ENCODE peak calls at places on chromosomes 2 and 18, in six cellular contexts. One of them, this sample, is unnamed.

GRCh38 chr2:51628953-51629352 is 597.0 kb upstream of the NRXN1 start:
- DNase-seq in H9: no peak
- DNase-seq in trophoblast cell: no peak
- DNase-seq in neuronal stem cell: no peak
- DNase-seq in IMR-90: no peak
- DNase-seq in mesendoderm: no peak
- DNase-seq in this sample: no peak

GRCh38 chr2:16149349-16150243 is 209.2 kb downstream of the MYCN start:
- DNase-seq in neuronal stem cell: no peak
- DNase-seq in IMR-90: no peak
- DNase-seq in H9: no peak
- DNase-seq in trophoblast cell: peak; percentile 0
- DNase-seq in mesendoderm: no peak
- DNase-seq in this sample: no peak

GRCh38 chr2:223054193-223054781 is 2.3 kb downstream of the KCNE4 start:
- DNase-seq in mesendoderm: no peak
- DNase-seq in neuronal stem cell: no peak
- DNase-seq in IMR-90: peak; percentile 76
- DNase-seq in trophoblast cell: peak; percentile 12
- DNase-seq in H9: no peak
- DNase-seq in this sample: peak; percentile 87

GRCh38 chr2:45170976-45171514 is 161.8 kb upstream of the SIX2 start:
- DNase-seq in neuronal stem cell: peak; percentile 30
- DNase-seq in mesendoderm: no peak
- DNase-seq in IMR-90: no peak
- DNase-seq in trophoblast cell: peak; percentile 19
- DNase-seq in H9: no peak
- DNase-seq in this sample: no peak

GRCh38 chr2:8653485-8653884 is 28.4 kb upstream of the ID2 start:
- DNase-seq in IMR-90: no peak
- DNase-seq in H9: no peak
- DNase-seq in trophoblast cell: no peak
- DNase-seq in neuronal stem cell: peak; percentile 46
- DNase-seq in mesendoderm: no peak
- DNase-seq in this sample: no peak

GRCh38 chr2:222813177-222813843 is 47.5 kb upstream of the ACSL3 start:
- DNase-seq in neuronal stem cell: no peak
- DNase-seq in IMR-90: no peak
- DNase-seq in mesendoderm: no peak
- DNase-seq in trophoblast cell: no peak
- DNase-seq in H9: no peak
- DNase-seq in this sample: peak; percentile 4

GRCh38 chr2:195407782-195408181 is 249.2 kb upstream of the SLC39A10 start:
- DNase-seq in H9: no peak
- DNase-seq in neuronal stem cell: no peak
- DNase-seq in trophoblast cell: peak; percentile 49
- DNase-seq in mesendoderm: peak; percentile 14
- DNase-seq in IMR-90: peak; percentile 66
- DNase-seq in this sample: peak; percentile 15

GRCh38 chr18:6751207-6751606 is 21.7 kb downstream of the ARHGAP28 start:
- DNase-seq in neuronal stem cell: no peak
- DNase-seq in mesendoderm: no peak
- DNase-seq in trophoblast cell: no peak
- DNase-seq in H9: no peak
- DNase-seq in IMR-90: no peak
- DNase-seq in this sample: no peak

DNA sequence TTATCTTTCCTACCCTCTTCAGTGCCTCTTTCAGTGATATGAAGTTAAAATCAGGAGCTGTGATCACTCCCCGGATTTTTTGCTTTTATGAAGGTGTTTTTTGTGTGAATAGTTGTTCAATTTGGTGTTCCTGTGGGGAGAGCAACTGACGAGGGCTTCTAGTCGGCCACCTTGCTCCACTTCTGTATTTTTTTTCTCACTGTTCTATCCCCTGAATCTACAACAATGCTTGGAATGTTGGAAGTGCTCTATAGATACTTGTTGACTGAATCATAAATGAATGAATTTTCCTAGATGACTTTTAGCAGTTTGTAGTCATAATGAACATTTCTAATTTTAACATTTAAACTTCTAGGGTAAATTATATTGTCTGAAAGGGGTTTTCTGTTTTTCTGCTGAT is 247.3 kb downstream of the ZNF385B start:
- DNase-seq in trophoblast cell: peak; percentile 69
- DNase-seq in H9: no peak
- DNase-seq in neuronal stem cell: no peak
- DNase-seq in mesendoderm: no peak
- DNase-seq in IMR-90: peak; percentile 40
- DNase-seq in this sample: no peak
- H3K4me1 ChIP-seq in trophoblast cell: peaks cover 13% of the 10 kb centered on the region
- H3K4me1 ChIP-seq in H9: no peaks in the 10 kb centered on the region
- H3K4me1 ChIP-seq in neuronal stem cell: no peaks in the 10 kb centered on the region
- H3K4me1 ChIP-seq in mesendoderm: no peaks in the 10 kb centered on the region
- H3K4me1 ChIP-seq in IMR-90: peaks cover 17% of the 10 kb centered on the region
- H3K4me1 ChIP-seq in this sample: peaks cover 6% of the 10 kb centered on the region

GRCh38 chr2:36369163-36369562 is 13.6 kb downstream of the CRIM1 start:
- DNase-seq in trophoblast cell: no peak
- DNase-seq in H9: no peak
- DNase-seq in neuronal stem cell: no peak
- DNase-seq in mesendoderm: no peak
- DNase-seq in IMR-90: no peak
- DNase-seq in this sample: no peak

GRCh38 chr2:36366491-36367120 is 11.0 kb downstream of the CRIM1 start:
- DNase-seq in IMR-90: no peak
- DNase-seq in neuronal stem cell: no peak
- DNase-seq in trophoblast cell: peak; percentile 11
- DNase-seq in mesendoderm: no peak
- DNase-seq in H9: no peak
- DNase-seq in this sample: peak; percentile 61

GRCh38 chr2:36367497-36368353 is 12.1 kb downstream of the CRIM1 start:
- DNase-seq in H9: no peak
- DNase-seq in mesendoderm: peak; percentile 90
- DNase-seq in neuronal stem cell: no peak
- DNase-seq in IMR-90: no peak
- DNase-seq in trophoblast cell: peak; percentile 64
- DNase-seq in this sample: no peak

GRCh38 chr2:36369711-36370110 is 14.1 kb downstream of the CRIM1 start:
- DNase-seq in mesendoderm: no peak
- DNase-seq in trophoblast cell: peak; percentile 39
- DNase-seq in H9: no peak
- DNase-seq in neuronal stem cell: no peak
- DNase-seq in IMR-90: no peak
- DNase-seq in this sample: no peak

DNA sequence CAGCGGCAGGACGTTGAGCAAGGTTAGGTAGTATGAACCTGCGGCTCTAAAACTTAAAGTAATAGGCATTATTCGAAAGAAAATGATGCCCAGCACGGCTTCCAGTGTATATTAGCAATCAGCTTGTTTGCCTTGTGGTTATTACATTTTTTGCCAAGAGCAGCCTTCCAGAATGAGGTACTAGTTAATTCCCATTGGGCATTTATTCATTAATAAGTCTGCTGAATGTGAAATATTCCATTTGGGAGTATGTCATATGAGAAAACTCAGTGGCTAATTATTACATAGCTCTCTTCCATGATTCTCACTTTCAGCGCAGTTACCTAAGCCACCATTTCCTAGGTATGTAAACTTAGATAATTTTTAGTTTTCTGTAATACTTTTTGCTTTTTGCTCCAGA is 12.9 kb downstream of the CRIM1 start:
- DNase-seq in trophoblast cell: no peak
- DNase-seq in H9: no peak
- DNase-seq in IMR-90: no peak
- DNase-seq in neuronal stem cell: no peak
- DNase-seq in mesendoderm: no peak
- DNase-seq in this sample: no peak
- H3K18ac ChIP-seq in trophoblast cell: peak overlapping the region; percentile 48
- H3K18ac ChIP-seq in H9: no peak overlapping the region
- H3K18ac ChIP-seq in IMR-90: no peak overlapping the region
- H3K18ac ChIP-seq in neuronal stem cell: no peak overlapping the region
- H3K18ac ChIP-seq in mesendoderm: peak overlapping the region; percentile 82
- H3K18ac ChIP-seq in this sample: peak overlapping the region; percentile 1

DNA sequence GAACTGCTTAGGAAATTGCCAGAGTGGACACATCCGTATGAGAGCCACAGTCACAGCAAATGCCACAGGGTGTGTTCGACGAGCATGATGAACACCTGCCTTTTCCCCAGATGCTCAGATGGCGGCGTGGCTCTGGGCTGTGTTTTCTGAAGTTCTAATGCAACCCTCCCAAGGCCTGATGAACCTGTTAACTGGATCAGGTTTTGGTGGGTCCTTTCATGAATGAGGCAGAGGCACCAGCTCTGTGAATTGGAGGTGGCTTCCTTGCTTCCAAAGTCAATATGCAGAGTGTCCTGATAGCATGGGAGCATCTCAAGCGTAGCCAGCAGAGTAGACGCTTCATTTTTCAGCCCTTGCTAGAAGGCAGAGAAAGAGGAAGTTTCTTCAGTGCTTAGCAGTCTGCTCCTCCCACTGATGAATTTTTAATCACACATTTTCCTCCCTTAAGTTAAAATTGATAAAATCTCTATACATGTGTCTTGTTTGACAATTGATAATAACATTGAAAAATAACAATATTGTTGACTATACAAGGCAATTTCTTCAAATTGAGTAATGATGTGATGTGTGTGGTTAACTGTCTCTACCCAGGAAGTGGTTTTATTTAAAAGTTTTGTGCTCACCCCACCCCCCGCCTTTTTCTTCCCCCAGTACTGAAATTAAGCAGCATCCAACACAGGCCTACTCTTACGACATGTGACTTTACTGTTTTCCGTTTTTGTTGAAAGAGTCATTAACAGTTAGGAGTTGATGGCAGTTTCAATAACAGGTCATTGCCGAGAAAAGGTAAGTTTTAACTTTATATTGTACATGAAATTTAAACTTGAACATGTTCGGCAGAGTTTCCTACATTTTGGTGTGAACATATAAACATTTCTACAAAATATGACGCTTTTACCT is at the start of gene ARHGAP15:
- DNase-seq in H9: no peak
- DNase-seq in IMR-90: no peak
- DNase-seq in neuronal stem cell: no peak
- DNase-seq in trophoblast cell: no peak
- DNase-seq in mesendoderm: no peak
- DNase-seq in this sample: no peak
- H3K27ac ChIP-seq in H9: no peak within 1 kb of the TSS
- H3K27ac ChIP-seq in IMR-90: no peak within 1 kb of the TSS
- H3K27ac ChIP-seq in neuronal stem cell: no peak within 1 kb of the TSS
- H3K27ac ChIP-seq in trophoblast cell: no peak within 1 kb of the TSS
- H3K27ac ChIP-seq in mesendoderm: no peak within 1 kb of the TSS
- H3K27ac ChIP-seq in this sample: no peak within 1 kb of the TSS

GRCh38 chr2:27955762-27956161 is 65.2 kb downstream of the BABAM2 start:
- DNase-seq in trophoblast cell: peak; percentile 32
- DNase-seq in mesendoderm: no peak
- DNase-seq in IMR-90: peak; percentile 11
- DNase-seq in H9: no peak
- DNase-seq in neuronal stem cell: no peak
- DNase-seq in this sample: no peak

GRCh38 chr2:27953077-27953476 is 62.5 kb downstream of the BABAM2 start:
- DNase-seq in H9: no peak
- DNase-seq in trophoblast cell: no peak
- DNase-seq in mesendoderm: no peak
- DNase-seq in IMR-90: no peak
- DNase-seq in neuronal stem cell: no peak
- DNase-seq in this sample: no peak

GRCh38 chr2:27954771-27955384 is 64.3 kb downstream of the BABAM2 start:
- DNase-seq in trophoblast cell: peak; percentile 83
- DNase-seq in neuronal stem cell: no peak
- DNase-seq in IMR-90: peak; percentile 97
- DNase-seq in mesendoderm: no peak
- DNase-seq in H9: no peak
- DNase-seq in this sample: peak; percentile 74

GRCh38 chr2:27952070-27952469 is 61.5 kb downstream of the BABAM2 start:
- DNase-seq in H9: no peak
- DNase-seq in mesendoderm: no peak
- DNase-seq in neuronal stem cell: no peak
- DNase-seq in IMR-90: no peak
- DNase-seq in trophoblast cell: no peak
- DNase-seq in this sample: no peak

DNA sequence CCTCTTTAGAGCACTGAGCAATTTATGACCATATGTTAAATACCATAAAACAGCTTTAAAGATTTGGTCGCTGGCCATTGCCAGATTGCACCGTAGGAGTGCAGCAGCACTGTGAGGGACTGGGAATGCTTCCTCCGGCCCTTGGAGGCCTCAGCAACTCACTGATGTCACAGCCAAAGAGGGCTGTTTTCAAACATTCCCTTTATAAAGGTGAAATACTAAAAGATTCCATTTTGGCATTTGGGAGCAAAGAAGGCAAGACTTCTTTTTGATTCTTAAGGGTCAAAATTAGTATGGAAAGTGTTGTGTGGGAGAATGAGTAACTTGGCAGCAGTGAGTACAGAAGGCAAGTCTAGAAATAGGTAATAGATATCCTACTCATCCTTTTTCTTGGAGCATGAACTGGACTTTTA is 63.7 kb downstream of the BABAM2 start:
- DNase-seq in H9: no peak
- DNase-seq in IMR-90: peak; percentile 45
- DNase-seq in neuronal stem cell: no peak
- DNase-seq in mesendoderm: no peak
- DNase-seq in trophoblast cell: peak; percentile 1
- DNase-seq in this sample: peak; percentile 25
- H3K4me1 ChIP-seq in H9: peaks cover 3% of the 10 kb centered on the region
- H3K4me1 ChIP-seq in IMR-90: peaks cover 14% of the 10 kb centered on the region
- H3K4me1 ChIP-seq in neuronal stem cell: peaks cover 2% of the 10 kb centered on the region
- H3K4me1 ChIP-seq in mesendoderm: no peaks in the 10 kb centered on the region
- H3K4me1 ChIP-seq in trophoblast cell: no peaks in the 10 kb centered on the region
- H3K4me1 ChIP-seq in this sample: peaks cover 4% of the 10 kb centered on the region

DNA sequence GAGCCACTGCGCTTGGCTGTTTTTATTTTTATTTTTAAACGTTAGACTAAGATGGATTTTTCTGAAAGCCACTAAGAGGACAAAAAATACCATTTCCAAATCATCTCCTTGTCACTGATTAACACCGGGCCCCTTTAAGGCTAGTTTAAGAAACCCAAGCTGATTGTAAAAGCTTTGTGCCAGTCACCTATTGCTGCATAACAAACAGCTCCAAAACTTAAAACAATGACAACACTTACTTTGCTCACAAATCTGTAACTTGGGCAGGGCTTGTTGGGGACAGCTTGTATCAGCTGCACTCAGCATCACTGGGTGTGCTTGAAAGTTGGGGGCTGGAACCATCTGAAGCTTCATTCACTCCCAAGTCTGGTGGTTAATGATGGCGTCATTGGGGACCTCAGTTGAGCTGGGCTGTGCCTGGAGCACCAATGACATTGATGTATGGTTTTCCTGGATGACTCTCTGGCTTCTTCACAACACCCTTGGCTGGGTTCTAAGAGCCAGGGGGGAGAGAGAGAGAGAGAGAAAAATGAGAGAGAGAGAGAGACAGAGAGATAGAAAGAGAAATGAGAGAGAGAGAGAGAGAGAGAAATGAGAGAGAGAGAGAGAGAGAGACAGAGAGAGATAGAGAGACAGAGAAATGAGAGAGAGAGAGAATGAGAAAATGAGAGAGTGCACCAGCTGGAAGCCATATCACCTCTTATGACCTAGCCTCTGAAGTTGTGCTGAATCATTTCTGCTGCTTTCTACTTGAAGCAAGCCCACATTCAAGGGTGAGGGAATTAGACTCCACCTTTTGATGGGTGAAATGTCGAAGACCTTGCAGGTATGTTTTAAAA is 26.0 kb upstream of the ATG16L1 start:
- DNase-seq in mesendoderm: no peak
- DNase-seq in neuronal stem cell: no peak
- DNase-seq in IMR-90: no peak
- DNase-seq in trophoblast cell: no peak
- DNase-seq in H9: no peak
- DNase-seq in this sample: no peak
- H3K18ac ChIP-seq in mesendoderm: no peak overlapping the region
- H3K18ac ChIP-seq in neuronal stem cell: no peak overlapping the region
- H3K18ac ChIP-seq in IMR-90: no peak overlapping the region
- H3K18ac ChIP-seq in trophoblast cell: no peak overlapping the region
- H3K18ac ChIP-seq in H9: no peak overlapping the region
- H3K18ac ChIP-seq in this sample: no peak overlapping the region

GRCh38 chr2:216618785-216619184 is 14.4 kb upstream of the IGFBP2 start:
- DNase-seq in mesendoderm: peak; percentile 80
- DNase-seq in IMR-90: no peak
- DNase-seq in H9: peak; percentile 44
- DNase-seq in neuronal stem cell: no peak
- DNase-seq in trophoblast cell: no peak
- DNase-seq in this sample: no peak
- H3K27ac ChIP-seq in mesendoderm: peak overlapping the region; percentile 4
- H3K27ac ChIP-seq in IMR-90: peak overlapping the region; percentile 12
- H3K27ac ChIP-seq in H9: no peak overlapping the region
- H3K27ac ChIP-seq in neuronal stem cell: no peak overlapping the region
- H3K27ac ChIP-seq in trophoblast cell: no peak overlapping the region
- H3K27ac ChIP-seq in this sample: no peak overlapping the region